ENCODE peak calls at places on chromosomes 11 and 22, in five cellular contexts. One of them, this sample, is unnamed.

GRCh38 chr22:26669060-26669481 is 11.7 kb downstream of the MIAT start:
- DNase-seq in GM12892: no peak
- DNase-seq in uterus: no peak
- DNase-seq in body of pancreas: peak; percentile 89
- DNase-seq in thyroid gland: no peak
- DNase-seq in this sample: no peak

GRCh38 chr11:20991471-20991870 is 322.1 kb downstream of the NELL1 start:
- DNase-seq in uterus: no peak
- DNase-seq in body of pancreas: no peak
- DNase-seq in thyroid gland: no peak
- DNase-seq in GM12892: no peak
- DNase-seq in this sample: no peak

GRCh38 chr22:29343313-29343805 is 27.9 kb upstream of the RASL10A start:
- DNase-seq in uterus: no peak
- DNase-seq in GM12892: no peak
- DNase-seq in thyroid gland: peak; percentile 92
- DNase-seq in body of pancreas: peak; percentile 92
- DNase-seq in this sample: peak; percentile 65

GRCh38 chr11:8287297-8288070 is 23.8 kb upstream of the LMO1 start:
- DNase-seq in uterus: no peak
- DNase-seq in body of pancreas: no peak
- DNase-seq in GM12892: no peak
- DNase-seq in thyroid gland: no peak
- DNase-seq in this sample: no peak

GRCh38 chr11:69914286-69915150 is 95.3 kb upstream of the FGF3 start:
- DNase-seq in body of pancreas: no peak
- DNase-seq in uterus: no peak
- DNase-seq in GM12892: no peak
- DNase-seq in thyroid gland: no peak
- DNase-seq in this sample: peak; percentile 22

GRCh38 chr22:46273432-46274148 is 5.8 kb downstream of the TTC38 start:
- DNase-seq in body of pancreas: no peak
- DNase-seq in thyroid gland: no peak
- DNase-seq in GM12892: no peak
- DNase-seq in uterus: no peak
- DNase-seq in this sample: no peak

GRCh38 chr11:110763249-110764011 is 51.2 kb upstream of the ARHGAP20 start:
- DNase-seq in body of pancreas: peak; percentile 44
- DNase-seq in uterus: no peak
- DNase-seq in thyroid gland: peak; percentile 78
- DNase-seq in GM12892: no peak
- DNase-seq in this sample: no peak

GRCh38 chr11:6812391-6813005 is 13.0 kb upstream of the OR6A2 start:
- DNase-seq in body of pancreas: no peak
- DNase-seq in uterus: no peak
- DNase-seq in GM12892: peak; percentile 24
- DNase-seq in thyroid gland: no peak
- DNase-seq in this sample: no peak

GRCh38 chr11:128179049-128179448 is 408.3 kb downstream of the ETS1 start:
- DNase-seq in thyroid gland: no peak
- DNase-seq in body of pancreas: no peak
- DNase-seq in GM12892: no peak
- DNase-seq in uterus: no peak
- DNase-seq in this sample: no peak

GRCh38 chr22:36386351-36386899 is 1.3 kb downstream of the MYH9 start:
- DNase-seq in GM12892: peak; percentile 60
- DNase-seq in uterus: no peak
- DNase-seq in body of pancreas: no peak
- DNase-seq in thyroid gland: peak; percentile 89
- DNase-seq in this sample: peak; percentile 38

GRCh38 chr11:75313457-75314272 is 37.8 kb downstream of the ARRB1 start:
- DNase-seq in GM12892: no peak
- DNase-seq in thyroid gland: peak; percentile 90
- DNase-seq in body of pancreas: peak; percentile 36
- DNase-seq in uterus: peak; percentile 54
- DNase-seq in this sample: peak; percentile 76

GRCh38 chr22:19291218-19291579 is 320 bp downstream of the CLTCL1 start:
- DNase-seq in GM12892: no peak
- DNase-seq in thyroid gland: peak; percentile 56
- DNase-seq in uterus: peak; percentile 28
- DNase-seq in body of pancreas: peak; percentile 46
- DNase-seq in this sample: peak; percentile 48

GRCh38 chr11:70692131-70692530 is 293.8 kb downstream of the CTTN start:
- DNase-seq in GM12892: no peak
- DNase-seq in body of pancreas: no peak
- DNase-seq in uterus: no peak
- DNase-seq in thyroid gland: no peak
- DNase-seq in this sample: no peak

GRCh38 chr22:50232481-50233151 is 12.2 kb downstream of the TUBGCP6 start:
- DNase-seq in body of pancreas: no peak
- DNase-seq in thyroid gland: no peak
- DNase-seq in GM12892: no peak
- DNase-seq in uterus: no peak
- DNase-seq in this sample: no peak

GRCh38 chr22:41683052-41683451 is 5.6 kb downstream of the SNU13 start:
- DNase-seq in body of pancreas: no peak
- DNase-seq in thyroid gland: no peak
- DNase-seq in uterus: no peak
- DNase-seq in GM12892: no peak
- DNase-seq in this sample: no peak

GRCh38 chr11:130213143-130213978 is 53.8 kb downstream of the ST14 start:
- DNase-seq in GM12892: peak; percentile 78
- DNase-seq in uterus: no peak
- DNase-seq in thyroid gland: peak; percentile 62
- DNase-seq in body of pancreas: peak; percentile 73
- DNase-seq in this sample: peak; percentile 69

GRCh38 chr11:70742553-70743291 is 344.4 kb downstream of the CTTN start:
- DNase-seq in uterus: no peak
- DNase-seq in GM12892: no peak
- DNase-seq in body of pancreas: peak; percentile 83
- DNase-seq in thyroid gland: peak; percentile 28
- DNase-seq in this sample: no peak

GRCh38 chr22:28815101-28815500 is 14.7 kb upstream of the XBP1 start:
- DNase-seq in uterus: no peak
- DNase-seq in body of pancreas: no peak
- DNase-seq in GM12892: no peak
- DNase-seq in thyroid gland: no peak
- DNase-seq in this sample: no peak

GRCh38 chr11:33802414-33802950 is 28.2 kb upstream of the FBXO3 start:
- DNase-seq in thyroid gland: peak; percentile 37
- DNase-seq in uterus: peak; percentile 47
- DNase-seq in GM12892: no peak
- DNase-seq in body of pancreas: peak; percentile 76
- DNase-seq in this sample: peak; percentile 60

GRCh38 chr11:60954421-60954820 is 2.4 kb upstream of the SLC15A3 start:
- DNase-seq in GM12892: no peak
- DNase-seq in uterus: no peak
- DNase-seq in body of pancreas: no peak
- DNase-seq in thyroid gland: no peak
- DNase-seq in this sample: no peak

GRCh38 chr11:118398797-118399564 is 2.4 kb upstream of the ATP5MG start:
- DNase-seq in GM12892: no peak
- DNase-seq in uterus: no peak
- DNase-seq in thyroid gland: no peak
- DNase-seq in body of pancreas: no peak
- DNase-seq in this sample: no peak

GRCh38 chr11:8989411-8989810 is 14.4 kb downstream of the NRIP3 start:
- DNase-seq in uterus: no peak
- DNase-seq in GM12892: no peak
- DNase-seq in body of pancreas: no peak
- DNase-seq in thyroid gland: no peak
- DNase-seq in this sample: no peak

GRCh38 chr22:31753005-31753633 is 700 bp upstream of the DEPDC5 start:
- DNase-seq in uterus: peak; percentile 28
- DNase-seq in GM12892: no peak
- DNase-seq in body of pancreas: peak; percentile 25
- DNase-seq in thyroid gland: peak; percentile 78
- DNase-seq in this sample: peak; percentile 67

GRCh38 chr11:3163241-3163981 is 1.7 kb downstream of the OSBPL5 start:
- DNase-seq in thyroid gland: no peak
- DNase-seq in body of pancreas: peak; percentile 11
- DNase-seq in GM12892: no peak
- DNase-seq in uterus: no peak
- DNase-seq in this sample: no peak

GRCh38 chr11:3000032-3000961 is 8.2 kb upstream of the NAP1L4 start:
- DNase-seq in uterus: no peak
- DNase-seq in GM12892: no peak
- DNase-seq in thyroid gland: peak; percentile 100
- DNase-seq in body of pancreas: peak; percentile 90
- DNase-seq in this sample: peak; percentile 76

GRCh38 chr11:16603890-16604783 is 134.3 kb upstream of the C11orf58 start:
- DNase-seq in thyroid gland: peak; percentile 70
- DNase-seq in uterus: no peak
- DNase-seq in GM12892: no peak
- DNase-seq in body of pancreas: peak; percentile 76
- DNase-seq in this sample: peak; percentile 74

GRCh38 chr11:134724779-134725140 is 312.7 kb upstream of the B3GAT1 start:
- DNase-seq in uterus: no peak
- DNase-seq in body of pancreas: no peak
- DNase-seq in GM12892: no peak
- DNase-seq in thyroid gland: peak; percentile 47
- DNase-seq in this sample: no peak

GRCh38 chr11:15497366-15497765 is 382.6 kb downstream of the INSC start:
- DNase-seq in GM12892: no peak
- DNase-seq in body of pancreas: peak; percentile 23
- DNase-seq in thyroid gland: no peak
- DNase-seq in uterus: no peak
- DNase-seq in this sample: no peak

GRCh38 chr11:86459002-86459385 is 84.3 kb downstream of the CCDC81 start:
- DNase-seq in GM12892: no peak
- DNase-seq in thyroid gland: no peak
- DNase-seq in body of pancreas: no peak
- DNase-seq in uterus: no peak
- DNase-seq in this sample: no peak

DNA sequence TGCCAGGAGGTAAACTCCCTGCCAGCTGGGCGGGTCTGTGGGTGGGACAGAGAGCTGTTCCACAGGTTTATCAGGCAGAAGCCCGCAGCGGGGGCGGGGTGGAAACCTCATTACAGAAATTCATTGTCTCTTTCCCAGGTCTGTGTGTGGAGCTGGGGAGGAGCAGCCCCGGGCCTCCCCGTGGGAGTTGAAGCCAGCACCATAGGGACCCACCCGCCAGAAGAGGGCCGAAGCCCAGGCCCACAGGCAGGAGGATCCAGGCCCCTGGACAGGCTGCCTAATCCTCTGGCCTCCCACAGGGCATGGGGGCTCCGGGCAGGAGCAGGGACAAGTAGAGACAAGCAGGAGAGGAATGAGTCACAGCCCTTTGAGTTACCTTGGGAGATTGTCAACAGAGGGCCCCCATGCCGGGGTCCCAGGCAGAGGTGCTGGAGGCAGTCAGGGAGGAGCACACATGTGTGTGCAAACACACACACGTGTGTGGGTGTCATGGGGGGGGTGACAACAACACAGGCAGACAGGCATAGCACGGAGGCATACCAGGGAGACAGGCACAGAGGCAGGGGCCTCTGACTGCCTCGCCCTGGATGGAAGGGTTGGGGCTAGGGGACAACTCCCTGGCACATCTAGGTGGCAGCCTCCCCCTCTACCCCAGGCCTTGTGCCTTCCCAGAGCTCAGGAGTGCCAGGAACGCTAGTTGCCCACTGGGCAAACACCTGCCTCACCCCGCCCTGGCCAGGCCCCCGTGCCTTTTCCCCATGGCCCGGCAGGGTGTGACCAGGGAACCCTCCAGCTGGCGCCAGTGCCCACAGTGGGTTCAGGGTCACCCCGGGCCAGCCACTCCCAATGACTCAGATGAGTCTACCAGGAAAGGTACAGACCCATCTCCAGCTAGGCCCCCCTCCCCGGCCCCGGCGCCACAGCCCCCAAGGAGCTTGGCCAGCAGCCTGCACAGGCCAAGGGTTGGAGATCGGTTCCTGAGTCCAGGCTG is 1.3 kb downstream of the CDC42BPG start:
- DNase-seq in body of pancreas: peak; percentile 89
- DNase-seq in GM12892: no peak
- DNase-seq in uterus: no peak
- DNase-seq in thyroid gland: peak; percentile 65
- DNase-seq in this sample: no peak
- TF ChIP-seq POLR2A in body of pancreas: no peak
- TF ChIP-seq POLR2A in GM12892: no peak
- TF ChIP-seq POLR2A in uterus: no peak
- TF ChIP-seq POLR2A in thyroid gland: no peak
- TF ChIP-seq POLR2A in this sample: no peak

GRCh38 chr22:43172191-43172590 is 14.7 kb downstream of the TTLL12 start:
- DNase-seq in uterus: no peak
- DNase-seq in body of pancreas: no peak
- DNase-seq in GM12892: no peak
- DNase-seq in thyroid gland: no peak
- DNase-seq in this sample: peak; percentile 29

GRCh38 chr22:43170131-43170480 is 16.8 kb downstream of the TTLL12 start:
- DNase-seq in body of pancreas: no peak
- DNase-seq in GM12892: no peak
- DNase-seq in uterus: no peak
- DNase-seq in thyroid gland: no peak
- DNase-seq in this sample: peak; percentile 47

GRCh38 chr22:43173566-43173965 is 13.4 kb downstream of the TTLL12 start:
- DNase-seq in uterus: no peak
- DNase-seq in body of pancreas: no peak
- DNase-seq in GM12892: no peak
- DNase-seq in thyroid gland: no peak
- DNase-seq in this sample: no peak

GRCh38 chr22:43171019-43171491 is 15.9 kb downstream of the TTLL12 start:
- DNase-seq in thyroid gland: no peak
- DNase-seq in body of pancreas: no peak
- DNase-seq in GM12892: no peak
- DNase-seq in uterus: no peak
- DNase-seq in this sample: peak; percentile 51

DNA sequence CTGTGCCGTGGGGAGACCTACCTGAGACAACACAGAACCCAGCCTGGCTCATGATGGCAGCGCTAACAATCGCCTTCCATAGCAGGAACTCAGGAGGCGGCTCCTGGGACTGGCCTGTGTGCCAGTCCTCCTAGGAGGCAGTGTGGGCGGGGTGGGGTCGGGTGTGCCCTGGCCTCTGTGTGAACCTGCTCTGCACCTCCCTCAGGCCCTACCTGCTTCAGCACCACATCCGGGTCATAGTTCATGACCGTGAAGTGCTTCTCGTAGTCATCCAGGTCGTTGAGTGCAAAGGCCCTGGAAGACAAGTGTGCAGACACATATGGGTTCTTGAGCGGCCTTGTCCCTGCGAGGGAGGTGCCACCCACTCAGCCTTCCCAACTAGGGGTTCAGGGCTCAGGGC is 15.3 kb downstream of the TTLL12 start:
- DNase-seq in body of pancreas: no peak
- DNase-seq in GM12892: no peak
- DNase-seq in uterus: no peak
- DNase-seq in thyroid gland: no peak
- DNase-seq in this sample: no peak
- TF ChIP-seq POLR2A in body of pancreas: no peak
- TF ChIP-seq POLR2A in GM12892: no peak
- TF ChIP-seq POLR2A in uterus: no peak
- TF ChIP-seq POLR2A in thyroid gland: no peak
- TF ChIP-seq POLR2A in this sample: no peak

GRCh38 chr11:72012091-72012630 is 13.5 kb downstream of the IL18BP start:
- DNase-seq in body of pancreas: no peak
- DNase-seq in thyroid gland: no peak
- DNase-seq in uterus: no peak
- DNase-seq in GM12892: no peak
- DNase-seq in this sample: no peak
- TF ChIP-seq POLR2A in body of pancreas: no peak
- TF ChIP-seq POLR2A in thyroid gland: no peak
- TF ChIP-seq POLR2A in uterus: no peak
- TF ChIP-seq POLR2A in GM12892: no peak
- TF ChIP-seq POLR2A in this sample: no peak

GRCh38 chr22:38467904-38468760 is at the start of gene KDELR3:
- DNase-seq in uterus: peak; percentile 57
- DNase-seq in thyroid gland: peak; percentile 71
- DNase-seq in body of pancreas: peak; percentile 66
- DNase-seq in GM12892: peak; percentile 75
- DNase-seq in this sample: peak; percentile 79
- TF ChIP-seq POLR2A in uterus: no peak
- TF ChIP-seq POLR2A in thyroid gland: no peak
- TF ChIP-seq POLR2A in body of pancreas: peak; percentile 20
- TF ChIP-seq POLR2A in GM12892: no peak
- TF ChIP-seq POLR2A in this sample: no peak